ENCODE peak calls at places on chromosomes 7 and 10, in five cellular contexts. One of them, this sample, is unnamed.
A peak's percentile ranks its signal among the peaks of the same experiment; 100 is the strongest.

GRCh38 chr10:68154211-68154497 is 44.9 kb downstream of the MYPN start:
- DNase-seq in HepG2: no peak
- DNase-seq in HCT116: no peak
- DNase-seq in GM12878: no peak
- DNase-seq in SK-N-SH: peak; percentile 52
- DNase-seq in this sample: no peak

GRCh38 chr7:118918556-118918955 is 694.1 kb downstream of the ANKRD7 start:
- DNase-seq in HepG2: peak; percentile 15
- DNase-seq in HCT116: peak; percentile 26
- DNase-seq in GM12878: no peak
- DNase-seq in SK-N-SH: peak; percentile 1
- DNase-seq in this sample: no peak

GRCh38 chr10:63264852-63265617 is 131.9 kb downstream of the NRBF2 start:
- DNase-seq in HepG2: peak; percentile 44
- DNase-seq in HCT116: no peak
- DNase-seq in GM12878: no peak
- DNase-seq in SK-N-SH: peak; percentile 46
- DNase-seq in this sample: peak; percentile 91

GRCh38 chr10:23525406-23525805 is 86.5 kb downstream of the OTUD1 start:
- DNase-seq in HepG2: peak; percentile 4
- DNase-seq in HCT116: no peak
- DNase-seq in GM12878: no peak
- DNase-seq in SK-N-SH: peak; percentile 37
- DNase-seq in this sample: no peak

GRCh38 chr7:47292832-47293309 is 289.0 kb downstream of the TNS3 start:
- DNase-seq in HepG2: peak; percentile 97
- DNase-seq in HCT116: no peak
- DNase-seq in GM12878: no peak
- DNase-seq in SK-N-SH: no peak
- DNase-seq in this sample: no peak

GRCh38 chr7:18354686-18355085 is 140.9 kb upstream of the HDAC9 start:
- DNase-seq in HepG2: no peak
- DNase-seq in HCT116: no peak
- DNase-seq in GM12878: no peak
- DNase-seq in SK-N-SH: no peak
- DNase-seq in this sample: no peak

GRCh38 chr10:102291221-102291905 is 46.0 kb downstream of the GBF1 start:
- DNase-seq in HepG2: no peak
- DNase-seq in HCT116: no peak
- DNase-seq in GM12878: no peak
- DNase-seq in SK-N-SH: no peak
- DNase-seq in this sample: no peak

GRCh38 chr7:132249591-132249971 is 326.7 kb downstream of the PLXNA4 start:
- DNase-seq in HepG2: peak; percentile 64
- DNase-seq in HCT116: no peak
- DNase-seq in GM12878: no peak
- DNase-seq in SK-N-SH: peak; percentile 40
- DNase-seq in this sample: peak; percentile 24

GRCh38 chr10:95360122-95360715 is 69.4 kb upstream of the PDLIM1 start:
- DNase-seq in HepG2: no peak
- DNase-seq in HCT116: no peak
- DNase-seq in GM12878: no peak
- DNase-seq in SK-N-SH: no peak
- DNase-seq in this sample: peak; percentile 28

GRCh38 chr7:133735222-133735621 is 391.9 kb upstream of the LRGUK start:
- DNase-seq in HepG2: no peak
- DNase-seq in HCT116: no peak
- DNase-seq in GM12878: no peak
- DNase-seq in SK-N-SH: no peak
- DNase-seq in this sample: no peak

GRCh38 chr7:27459021-27459728 is 203.5 kb downstream of the HIBADH start:
- DNase-seq in HepG2: no peak
- DNase-seq in HCT116: no peak
- DNase-seq in GM12878: no peak
- DNase-seq in SK-N-SH: no peak
- DNase-seq in this sample: no peak

GRCh38 chr10:96252730-96253129 is 18.6 kb downstream of the BLNK start:
- DNase-seq in HepG2: no peak
- DNase-seq in HCT116: no peak
- DNase-seq in GM12878: no peak
- DNase-seq in SK-N-SH: no peak
- DNase-seq in this sample: no peak

GRCh38 chr7:123571684-123572083 is 14.1 kb upstream of the NDUFA5 start:
- DNase-seq in HepG2: no peak
- DNase-seq in HCT116: no peak
- DNase-seq in GM12878: no peak
- DNase-seq in SK-N-SH: no peak
- DNase-seq in this sample: no peak

GRCh38 chr10:100748251-100749058 is 3.1 kb downstream of the PAX2 start:
- DNase-seq in HepG2: no peak
- DNase-seq in HCT116: no peak
- DNase-seq in GM12878: no peak
- DNase-seq in SK-N-SH: peak; percentile 61
- DNase-seq in this sample: no peak

GRCh38 chr10:46033602-46034011 is 3.2 kb upstream of the NCOA4 start:
- DNase-seq in HepG2: peak; percentile 86
- DNase-seq in HCT116: no peak
- DNase-seq in GM12878: no peak
- DNase-seq in SK-N-SH: no peak
- DNase-seq in this sample: no peak

GRCh38 chr10:8054498-8055407 is at the start of gene GATA3:
- DNase-seq in HepG2: no peak
- DNase-seq in HCT116: no peak
- DNase-seq in GM12878: no peak
- DNase-seq in SK-N-SH: peak; percentile 94
- DNase-seq in this sample: no peak

GRCh38 chr7:84372712-84373111 is 178.1 kb upstream of the SEMA3A start:
- DNase-seq in HepG2: no peak
- DNase-seq in HCT116: no peak
- DNase-seq in GM12878: no peak
- DNase-seq in SK-N-SH: no peak
- DNase-seq in this sample: no peak

GRCh38 chr10:97529685-97530465 is 31.2 kb downstream of the UBTD1 start:
- DNase-seq in HepG2: no peak
- DNase-seq in HCT116: no peak
- DNase-seq in GM12878: no peak
- DNase-seq in SK-N-SH: no peak
- DNase-seq in this sample: no peak

GRCh38 chr7:39709768-39710291 is 86.5 kb downstream of the RALA start:
- DNase-seq in HepG2: no peak
- DNase-seq in HCT116: no peak
- DNase-seq in GM12878: peak; percentile 13
- DNase-seq in SK-N-SH: no peak
- DNase-seq in this sample: no peak

GRCh38 chr10:51445587-51445986 is 253.8 kb downstream of the CSTF2T start:
- DNase-seq in HepG2: no peak
- DNase-seq in HCT116: no peak
- DNase-seq in GM12878: no peak
- DNase-seq in SK-N-SH: no peak
- DNase-seq in this sample: no peak

GRCh38 chr7:47581821-47582747 is at the start of gene TNS3:
- DNase-seq in HepG2: no peak
- DNase-seq in HCT116: no peak
- DNase-seq in GM12878: no peak
- DNase-seq in SK-N-SH: peak; percentile 84
- DNase-seq in this sample: no peak

GRCh38 chr7:157523766-157524421 is 187.1 kb downstream of the DNAJB6 start:
- DNase-seq in HepG2: no peak
- DNase-seq in HCT116: no peak
- DNase-seq in GM12878: no peak
- DNase-seq in SK-N-SH: no peak
- DNase-seq in this sample: no peak

GRCh38 chr10:119761106-119761505 is 35.3 kb downstream of the INPP5F start:
- DNase-seq in HepG2: no peak
- DNase-seq in HCT116: no peak
- DNase-seq in GM12878: no peak
- DNase-seq in SK-N-SH: no peak
- DNase-seq in this sample: no peak

GRCh38 chr7:112272921-112273561 is 66.5 kb downstream of the ZNF277 start:
- DNase-seq in HepG2: no peak
- DNase-seq in HCT116: no peak
- DNase-seq in GM12878: no peak
- DNase-seq in SK-N-SH: no peak
- DNase-seq in this sample: no peak

GRCh38 chr10:90481326-90481923 is 376.4 kb downstream of the HTR7 start:
- DNase-seq in HepG2: no peak
- DNase-seq in HCT116: no peak
- DNase-seq in GM12878: no peak
- DNase-seq in SK-N-SH: no peak
- DNase-seq in this sample: no peak

GRCh38 chr7:137591444-137591843 is 247.9 kb upstream of the PTN start:
- DNase-seq in HepG2: no peak
- DNase-seq in HCT116: no peak
- DNase-seq in GM12878: no peak
- DNase-seq in SK-N-SH: no peak
- DNase-seq in this sample: no peak
- TF ChIP-seq YY1 in HepG2: no peak
- TF ChIP-seq YY1 in HCT116: no peak
- TF ChIP-seq YY1 in GM12878: no peak
- TF ChIP-seq YY1 in SK-N-SH: no peak
- TF ChIP-seq YY1 in this sample: no peak

GRCh38 chr7:137993395-137993743 is 8.5 kb downstream of the CREB3L2 start:
- DNase-seq in HepG2: no peak
- DNase-seq in HCT116: no peak
- DNase-seq in GM12878: no peak
- DNase-seq in SK-N-SH: no peak
- DNase-seq in this sample: no peak
- H3K4me1 ChIP-seq in HepG2: peaks cover 100% of the 10 kb centered on the region
- H3K4me1 ChIP-seq in HCT116: no peaks in the 10 kb centered on the region
- H3K4me1 ChIP-seq in GM12878: peaks cover 51% of the 10 kb centered on the region
- H3K4me1 ChIP-seq in SK-N-SH: peaks cover 40% of the 10 kb centered on the region
- H3K4me1 ChIP-seq in this sample: peaks cover 39% of the 10 kb centered on the region

DNA sequence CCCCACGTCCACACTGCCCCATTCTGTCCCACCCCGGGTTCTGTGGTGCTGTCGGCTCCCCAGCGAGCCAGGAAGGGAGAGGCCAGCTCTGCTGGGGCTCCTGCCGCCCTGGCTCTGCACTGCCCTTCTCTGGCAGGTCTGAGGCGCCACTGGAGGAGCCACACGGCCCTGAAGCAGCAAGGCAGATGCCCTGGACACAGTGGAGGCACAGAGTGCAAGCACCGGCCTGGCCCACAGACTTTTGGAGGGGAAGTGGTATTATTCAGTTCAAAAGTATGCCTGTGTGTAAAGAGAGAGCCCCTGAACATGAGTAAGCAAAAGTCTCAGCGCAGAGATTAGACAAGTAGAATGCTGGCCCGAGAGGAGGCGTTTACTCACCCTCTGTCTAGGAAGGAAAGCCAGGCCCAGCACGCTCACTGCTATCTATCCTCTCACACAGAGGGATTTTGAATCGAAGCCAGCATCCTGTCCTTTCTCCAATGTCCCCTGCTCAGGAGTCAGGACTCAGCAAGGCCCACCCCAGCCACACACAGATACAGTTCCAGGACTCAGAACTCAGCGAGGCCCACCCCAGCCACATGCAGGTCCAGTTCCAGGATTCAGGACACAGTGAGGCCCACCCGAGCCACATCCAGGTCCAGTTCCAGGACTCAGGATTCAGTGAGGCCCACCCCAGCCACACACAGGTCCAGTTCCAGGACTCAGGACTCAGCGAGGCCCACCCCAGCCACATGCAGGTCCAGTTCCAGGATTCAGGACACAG is 115.0 kb downstream of the EGFR start:
- DNase-seq in HepG2: peak; percentile 73
- DNase-seq in HCT116: peak; percentile 65
- DNase-seq in GM12878: no peak
- DNase-seq in SK-N-SH: peak; percentile 53
- DNase-seq in this sample: peak; percentile 62
- TF ChIP-seq YY1 in HepG2: no peak
- TF ChIP-seq YY1 in HCT116: no peak
- TF ChIP-seq YY1 in GM12878: no peak
- TF ChIP-seq YY1 in SK-N-SH: no peak
- TF ChIP-seq YY1 in this sample: no peak

GRCh38 chr7:73893342-73894101 is 32.6 kb downstream of the TMEM270 start:
- DNase-seq in HepG2: no peak
- DNase-seq in HCT116: no peak
- DNase-seq in GM12878: no peak
- DNase-seq in SK-N-SH: no peak
- DNase-seq in this sample: no peak

GRCh38 chr7:73896454-73896853 is 35.5 kb downstream of the TMEM270 start:
- DNase-seq in HepG2: no peak
- DNase-seq in HCT116: no peak
- DNase-seq in GM12878: no peak
- DNase-seq in SK-N-SH: no peak
- DNase-seq in this sample: no peak

GRCh38 chr7:73895626-73896025 is 34.7 kb downstream of the TMEM270 start:
- DNase-seq in HepG2: no peak
- DNase-seq in HCT116: no peak
- DNase-seq in GM12878: no peak
- DNase-seq in SK-N-SH: no peak
- DNase-seq in this sample: no peak

GRCh38 chr7:73892003-73892975 is 31.3 kb downstream of the TMEM270 start:
- DNase-seq in HepG2: no peak
- DNase-seq in HCT116: no peak
- DNase-seq in GM12878: no peak
- DNase-seq in SK-N-SH: no peak
- DNase-seq in this sample: no peak

DNA sequence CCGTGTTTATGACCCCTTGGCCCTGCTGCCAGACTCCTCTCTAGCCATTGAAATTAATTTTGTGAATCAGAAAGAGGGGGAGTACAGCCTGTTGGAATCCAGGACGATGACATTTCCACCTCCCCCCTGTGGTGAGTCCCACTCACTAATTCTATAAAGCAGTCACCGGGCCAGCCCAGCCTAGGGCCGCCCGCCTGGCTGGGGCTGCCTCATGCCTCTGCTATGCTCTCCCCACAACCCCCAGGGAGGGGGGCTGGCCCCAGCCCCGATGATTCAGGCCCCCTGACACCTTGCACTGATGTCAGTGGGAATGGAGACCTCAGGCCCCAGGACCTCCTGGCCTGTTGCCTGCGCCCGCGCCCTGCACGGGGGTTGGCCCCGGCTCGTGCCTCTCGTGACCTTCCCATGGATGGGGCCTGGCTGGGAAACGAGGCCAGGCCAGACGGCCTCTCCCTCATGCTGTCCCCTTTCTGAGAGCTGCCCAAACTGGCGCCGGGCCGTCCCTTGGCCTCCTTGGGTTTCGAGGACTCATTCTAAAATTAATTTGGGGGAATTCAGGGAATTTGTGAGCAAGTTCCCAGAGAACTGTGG is 34.0 kb downstream of the TMEM270 start:
- DNase-seq in HepG2: no peak
- DNase-seq in HCT116: no peak
- DNase-seq in GM12878: no peak
- DNase-seq in SK-N-SH: peak; percentile 87
- DNase-seq in this sample: no peak
- H3K4me1 ChIP-seq in HepG2: no peaks in the 10 kb centered on the region
- H3K4me1 ChIP-seq in HCT116: peaks cover 16% of the 10 kb centered on the region
- H3K4me1 ChIP-seq in GM12878: no peaks in the 10 kb centered on the region
- H3K4me1 ChIP-seq in SK-N-SH: peaks cover 36% of the 10 kb centered on the region
- H3K4me1 ChIP-seq in this sample: peaks cover 8% of the 10 kb centered on the region

GRCh38 chr10:124614003-124614659 is 130.0 kb downstream of the FAM53B start:
- DNase-seq in HepG2: no peak
- DNase-seq in HCT116: no peak
- DNase-seq in GM12878: peak; percentile 58
- DNase-seq in SK-N-SH: no peak
- DNase-seq in this sample: no peak
- TF ChIP-seq YY1 in HepG2: no peak
- TF ChIP-seq YY1 in HCT116: no peak
- TF ChIP-seq YY1 in GM12878: no peak
- TF ChIP-seq YY1 in SK-N-SH: no peak
- TF ChIP-seq YY1 in this sample: no peak

GRCh38 chr7:32072397-32072796 is 2.2 kb upstream of the PDE1C start:
- DNase-seq in HepG2: no peak
- DNase-seq in HCT116: no peak
- DNase-seq in GM12878: no peak
- DNase-seq in SK-N-SH: no peak
- DNase-seq in this sample: no peak
- H3K4me1 ChIP-seq in HepG2: no peaks in the 10 kb centered on the region
- H3K4me1 ChIP-seq in HCT116: no peaks in the 10 kb centered on the region
- H3K4me1 ChIP-seq in GM12878: no peaks in the 10 kb centered on the region
- H3K4me1 ChIP-seq in SK-N-SH: peaks cover 7% of the 10 kb centered on the region
- H3K4me1 ChIP-seq in this sample: no peaks in the 10 kb centered on the region

This sample was measured in K562.